ENCODE peak calls at places on chromosomes 3 and 15, in eight cellular contexts. One of them, this sample, is unnamed.

GRCh38 chr15:29670945-29671307 is 151.3 kb downstream of the TJP1 start:
- DNase-seq in choroid plexus epithelial cell: peak
- DNase-seq in GM06990: no peak
- DNase-seq in AG10803: peak
- DNase-seq in WTC11: no peak
- DNase-seq in GM20000: no peak
- DNase-seq in esophagus muscularis mucosa: no peak
- DNase-seq in adrenal gland: no peak
- DNase-seq in this sample: no peak

GRCh38 chr15:31974855-31975421 is 55.4 kb upstream of the CHRNA7 start:
- DNase-seq in esophagus muscularis mucosa: peak
- DNase-seq in AG10803: peak
- DNase-seq in adrenal gland: no peak
- DNase-seq in WTC11: peak
- DNase-seq in choroid plexus epithelial cell: peak
- DNase-seq in GM06990: no peak
- DNase-seq in GM20000: peak
- DNase-seq in this sample: no peak

GRCh38 chr3:14319654-14320182 is 82.7 kb upstream of the SLC6A6 start:
- DNase-seq in esophagus muscularis mucosa: no peak
- DNase-seq in GM20000: peak
- DNase-seq in choroid plexus epithelial cell: peak
- DNase-seq in GM06990: peak
- DNase-seq in AG10803: peak
- DNase-seq in WTC11: peak
- DNase-seq in adrenal gland: no peak
- DNase-seq in this sample: no peak

GRCh38 chr3:141410861-141411771 is 42.8 kb downstream of the ZBTB38 start:
- DNase-seq in choroid plexus epithelial cell: peak
- DNase-seq in WTC11: no peak
- DNase-seq in AG10803: no peak
- DNase-seq in GM20000: no peak
- DNase-seq in adrenal gland: no peak
- DNase-seq in GM06990: no peak
- DNase-seq in esophagus muscularis mucosa: no peak
- DNase-seq in this sample: no peak

GRCh38 chr3:38224357-38224756 is 41.3 kb upstream of the SLC22A13 start:
- DNase-seq in adrenal gland: no peak
- DNase-seq in choroid plexus epithelial cell: peak
- DNase-seq in GM20000: no peak
- DNase-seq in WTC11: no peak
- DNase-seq in esophagus muscularis mucosa: no peak
- DNase-seq in GM06990: no peak
- DNase-seq in AG10803: no peak
- DNase-seq in this sample: no peak

GRCh38 chr15:48859426-48859825 is 18.5 kb upstream of the EID1 start:
- DNase-seq in GM06990: no peak
- DNase-seq in AG10803: no peak
- DNase-seq in WTC11: no peak
- DNase-seq in adrenal gland: no peak
- DNase-seq in GM20000: no peak
- DNase-seq in choroid plexus epithelial cell: no peak
- DNase-seq in esophagus muscularis mucosa: no peak
- DNase-seq in this sample: no peak

GRCh38 chr15:38069001-38069400 is 134.6 kb downstream of the TMCO5A start:
- DNase-seq in adrenal gland: peak
- DNase-seq in WTC11: no peak
- DNase-seq in GM20000: peak
- DNase-seq in GM06990: peak
- DNase-seq in AG10803: peak
- DNase-seq in choroid plexus epithelial cell: peak
- DNase-seq in esophagus muscularis mucosa: no peak
- DNase-seq in this sample: no peak

GRCh38 chr3:40306336-40306735 is 3.2 kb upstream of the EIF1B start:
- DNase-seq in GM06990: no peak
- DNase-seq in AG10803: peak
- DNase-seq in esophagus muscularis mucosa: no peak
- DNase-seq in GM20000: no peak
- DNase-seq in WTC11: no peak
- DNase-seq in choroid plexus epithelial cell: no peak
- DNase-seq in adrenal gland: no peak
- DNase-seq in this sample: no peak

GRCh38 chr15:59372352-59373211 is at the start of gene MYO1E:
- DNase-seq in esophagus muscularis mucosa: peak
- DNase-seq in GM20000: peak
- DNase-seq in adrenal gland: peak
- DNase-seq in choroid plexus epithelial cell: peak
- DNase-seq in AG10803: peak
- DNase-seq in GM06990: peak
- DNase-seq in WTC11: peak
- DNase-seq in this sample: peak

GRCh38 chr15:43423793-43424192 is 52.9 kb downstream of the TUBGCP4 start:
- DNase-seq in WTC11: no peak
- DNase-seq in GM20000: no peak
- DNase-seq in choroid plexus epithelial cell: no peak
- DNase-seq in adrenal gland: no peak
- DNase-seq in GM06990: no peak
- DNase-seq in esophagus muscularis mucosa: no peak
- DNase-seq in AG10803: no peak
- DNase-seq in this sample: no peak

GRCh38 chr15:99427210-99427609 is 138.6 kb upstream of the MEF2A start:
- DNase-seq in GM06990: no peak
- DNase-seq in choroid plexus epithelial cell: no peak
- DNase-seq in AG10803: no peak
- DNase-seq in GM20000: no peak
- DNase-seq in esophagus muscularis mucosa: no peak
- DNase-seq in WTC11: no peak
- DNase-seq in adrenal gland: no peak
- DNase-seq in this sample: no peak

GRCh38 chr3:54321515-54321914 is 199.2 kb downstream of the CACNA2D3 start:
- DNase-seq in GM20000: no peak
- DNase-seq in esophagus muscularis mucosa: no peak
- DNase-seq in WTC11: no peak
- DNase-seq in GM06990: no peak
- DNase-seq in choroid plexus epithelial cell: no peak
- DNase-seq in adrenal gland: no peak
- DNase-seq in AG10803: no peak
- DNase-seq in this sample: no peak

GRCh38 chr15:67543348-67543718 is 830 bp downstream of the MAP2K5 start:
- DNase-seq in adrenal gland: peak
- DNase-seq in choroid plexus epithelial cell: peak
- DNase-seq in esophagus muscularis mucosa: no peak
- DNase-seq in GM06990: no peak
- DNase-seq in AG10803: no peak
- DNase-seq in GM20000: no peak
- DNase-seq in WTC11: peak
- DNase-seq in this sample: no peak

GRCh38 chr3:76065975-76066374 is 280.6 kb upstream of the ZNF717 start:
- DNase-seq in WTC11: no peak
- DNase-seq in adrenal gland: no peak
- DNase-seq in choroid plexus epithelial cell: peak
- DNase-seq in AG10803: no peak
- DNase-seq in GM20000: no peak
- DNase-seq in esophagus muscularis mucosa: no peak
- DNase-seq in GM06990: no peak
- DNase-seq in this sample: no peak

GRCh38 chr15:29046281-29046810 is 160.6 kb downstream of the APBA2 start:
- DNase-seq in GM20000: no peak
- DNase-seq in GM06990: no peak
- DNase-seq in AG10803: no peak
- DNase-seq in WTC11: no peak
- DNase-seq in esophagus muscularis mucosa: no peak
- DNase-seq in choroid plexus epithelial cell: no peak
- DNase-seq in adrenal gland: peak
- DNase-seq in this sample: no peak

GRCh38 chr15:39131605-39132004 is 449.3 kb upstream of the THBS1 start:
- DNase-seq in choroid plexus epithelial cell: no peak
- DNase-seq in GM20000: no peak
- DNase-seq in WTC11: no peak
- DNase-seq in GM06990: no peak
- DNase-seq in adrenal gland: no peak
- DNase-seq in esophagus muscularis mucosa: no peak
- DNase-seq in AG10803: peak
- DNase-seq in this sample: no peak

GRCh38 chr3:62611541-62612240 is 238.3 kb upstream of the FEZF2 start:
- DNase-seq in WTC11: no peak
- DNase-seq in esophagus muscularis mucosa: no peak
- DNase-seq in GM20000: no peak
- DNase-seq in adrenal gland: no peak
- DNase-seq in choroid plexus epithelial cell: peak
- DNase-seq in GM06990: no peak
- DNase-seq in AG10803: peak
- DNase-seq in this sample: no peak

GRCh38 chr3:188854395-188855149 is 317.2 kb upstream of the TPRG1 start:
- DNase-seq in AG10803: peak
- DNase-seq in esophagus muscularis mucosa: no peak
- DNase-seq in GM20000: no peak
- DNase-seq in WTC11: no peak
- DNase-seq in choroid plexus epithelial cell: peak
- DNase-seq in adrenal gland: no peak
- DNase-seq in GM06990: no peak
- DNase-seq in this sample: no peak

GRCh38 chr3:150303776-150304175 is 104.3 kb upstream of the TSC22D2 start:
- DNase-seq in AG10803: no peak
- DNase-seq in GM06990: peak
- DNase-seq in choroid plexus epithelial cell: no peak
- DNase-seq in GM20000: no peak
- DNase-seq in esophagus muscularis mucosa: no peak
- DNase-seq in adrenal gland: no peak
- DNase-seq in WTC11: peak
- DNase-seq in this sample: no peak

GRCh38 chr3:61444794-61445193 is 116.6 kb upstream of the PTPRG start:
- DNase-seq in WTC11: no peak
- DNase-seq in AG10803: no peak
- DNase-seq in GM20000: no peak
- DNase-seq in adrenal gland: no peak
- DNase-seq in GM06990: no peak
- DNase-seq in esophagus muscularis mucosa: no peak
- DNase-seq in choroid plexus epithelial cell: no peak
- DNase-seq in this sample: no peak

GRCh38 chr3:74639681-74640080 is 25.2 kb upstream of the CNTN3 start:
- DNase-seq in esophagus muscularis mucosa: no peak
- DNase-seq in choroid plexus epithelial cell: no peak
- DNase-seq in GM20000: no peak
- DNase-seq in WTC11: no peak
- DNase-seq in GM06990: no peak
- DNase-seq in AG10803: peak
- DNase-seq in adrenal gland: no peak
- DNase-seq in this sample: no peak

GRCh38 chr3:98039322-98040024 is 4.4 kb upstream of the GABRR3 start:
- DNase-seq in AG10803: peak
- DNase-seq in WTC11: peak
- DNase-seq in GM06990: peak
- DNase-seq in adrenal gland: peak
- DNase-seq in choroid plexus epithelial cell: peak
- DNase-seq in GM20000: peak
- DNase-seq in esophagus muscularis mucosa: no peak
- DNase-seq in this sample: peak
- TF ChIP-seq CTCF in AG10803: peak
- TF ChIP-seq CTCF in WTC11: peak
- TF ChIP-seq CTCF in GM06990: peak
- TF ChIP-seq CTCF in adrenal gland: peak
- TF ChIP-seq CTCF in choroid plexus epithelial cell: peak
- TF ChIP-seq CTCF in GM20000: peak
- TF ChIP-seq CTCF in esophagus muscularis mucosa: peak
- TF ChIP-seq CTCF in this sample: peak

DNA sequence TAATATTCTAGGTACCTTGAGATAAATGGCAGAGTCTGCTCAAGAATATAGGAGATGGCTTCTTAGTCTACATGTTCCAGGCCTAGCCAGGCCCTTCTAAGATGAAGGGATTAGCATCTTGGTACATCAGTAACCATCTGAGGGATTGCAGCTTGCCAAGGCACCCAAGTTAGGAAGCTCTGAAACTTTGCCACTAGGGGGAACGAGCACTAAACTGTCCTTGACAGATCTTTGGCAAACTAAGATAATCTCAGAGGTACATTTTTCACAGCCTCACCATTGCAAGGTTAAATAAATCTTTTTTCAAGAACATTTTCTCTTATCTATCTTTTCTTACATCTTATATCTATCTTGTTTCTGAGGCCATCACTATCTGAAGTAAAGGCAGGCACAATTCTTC is 351.2 kb downstream of the RAP2B start:
- DNase-seq in adrenal gland: no peak
- DNase-seq in esophagus muscularis mucosa: no peak
- DNase-seq in AG10803: peak
- DNase-seq in GM06990: no peak
- DNase-seq in WTC11: peak
- DNase-seq in GM20000: no peak
- DNase-seq in choroid plexus epithelial cell: peak
- DNase-seq in this sample: no peak
- TF ChIP-seq CTCF in adrenal gland: no peak
- TF ChIP-seq CTCF in esophagus muscularis mucosa: no peak
- TF ChIP-seq CTCF in AG10803: peak
- TF ChIP-seq CTCF in GM06990: peak
- TF ChIP-seq CTCF in WTC11: no peak
- TF ChIP-seq CTCF in GM20000: no peak
- TF ChIP-seq CTCF in choroid plexus epithelial cell: peak
- TF ChIP-seq CTCF in this sample: no peak

GRCh38 chr3:96430019-96430541 is 384.3 kb upstream of the EPHA6 start:
- DNase-seq in GM20000: no peak
- DNase-seq in AG10803: no peak
- DNase-seq in GM06990: no peak
- DNase-seq in adrenal gland: no peak
- DNase-seq in WTC11: no peak
- DNase-seq in choroid plexus epithelial cell: no peak
- DNase-seq in esophagus muscularis mucosa: no peak
- DNase-seq in this sample: no peak

GRCh38 chr3:96428097-96428496 is 386.3 kb upstream of the EPHA6 start:
- DNase-seq in GM06990: no peak
- DNase-seq in esophagus muscularis mucosa: no peak
- DNase-seq in choroid plexus epithelial cell: no peak
- DNase-seq in GM20000: no peak
- DNase-seq in WTC11: no peak
- DNase-seq in AG10803: no peak
- DNase-seq in adrenal gland: no peak
- DNase-seq in this sample: no peak
- TF ChIP-seq CTCF in GM06990: no peak
- TF ChIP-seq CTCF in esophagus muscularis mucosa: no peak
- TF ChIP-seq CTCF in choroid plexus epithelial cell: no peak
- TF ChIP-seq CTCF in GM20000: no peak
- TF ChIP-seq CTCF in WTC11: no peak
- TF ChIP-seq CTCF in AG10803: no peak
- TF ChIP-seq CTCF in adrenal gland: no peak
- TF ChIP-seq CTCF in this sample: no peak

GRCh38 chr15:73564255-73564654 is 68.9 kb downstream of the NPTN start:
- DNase-seq in choroid plexus epithelial cell: peak
- DNase-seq in GM20000: no peak
- DNase-seq in AG10803: peak
- DNase-seq in WTC11: no peak
- DNase-seq in esophagus muscularis mucosa: no peak
- DNase-seq in GM06990: no peak
- DNase-seq in adrenal gland: no peak
- DNase-seq in this sample: no peak

GRCh38 chr15:73558529-73558928 is 74.7 kb downstream of the NPTN start:
- DNase-seq in esophagus muscularis mucosa: no peak
- DNase-seq in adrenal gland: no peak
- DNase-seq in AG10803: no peak
- DNase-seq in choroid plexus epithelial cell: no peak
- DNase-seq in GM20000: no peak
- DNase-seq in GM06990: no peak
- DNase-seq in WTC11: no peak
- DNase-seq in this sample: no peak

GRCh38 chr15:73555080-73555479 is 78.1 kb downstream of the NPTN start:
- DNase-seq in esophagus muscularis mucosa: no peak
- DNase-seq in AG10803: no peak
- DNase-seq in choroid plexus epithelial cell: no peak
- DNase-seq in GM06990: no peak
- DNase-seq in adrenal gland: no peak
- DNase-seq in GM20000: no peak
- DNase-seq in WTC11: no peak
- DNase-seq in this sample: no peak

GRCh38 chr15:73560501-73561117 is 72.6 kb downstream of the NPTN start:
- DNase-seq in adrenal gland: no peak
- DNase-seq in GM20000: peak
- DNase-seq in WTC11: no peak
- DNase-seq in AG10803: peak
- DNase-seq in GM06990: peak
- DNase-seq in choroid plexus epithelial cell: peak
- DNase-seq in esophagus muscularis mucosa: no peak
- DNase-seq in this sample: no peak
- TF ChIP-seq CTCF in adrenal gland: peak
- TF ChIP-seq CTCF in GM20000: no peak
- TF ChIP-seq CTCF in WTC11: no peak
- TF ChIP-seq CTCF in AG10803: peak
- TF ChIP-seq CTCF in GM06990: peak
- TF ChIP-seq CTCF in choroid plexus epithelial cell: peak
- TF ChIP-seq CTCF in esophagus muscularis mucosa: peak
- TF ChIP-seq CTCF in this sample: no peak

This sample was measured in activated B cell treated with CpG ODN at 0.5 μM for 24 hours.